ENCODE peak calls at places on chromosomes 3 and 15, in four cellular contexts. T is H1, D is mesendoderm, J is H9. U is an unnamed sample.

GRCh38 chr3:136903899-136904298 is 41.9 kb downstream of the NCK1 start:
- DNase-seq in T (no peak), D (no peak), J (no peak), U (no peak)

GRCh38 chr15:60021589-60022378 is 17.7 kb downstream of the FOXB1 start:
- DNase-seq in T (no peak), D (peak), J (no peak), U (no peak)

GRCh38 chr3:79564192-79564591 is 203.6 kb downstream of the ROBO1 start:
- DNase-seq in T (no peak), D (no peak), J (no peak), U (no peak)

GRCh38 chr3:59280113-59280512 is 230.3 kb upstream of the CFAP20DC start:
- DNase-seq in T (no peak), D (no peak), J (no peak), U (no peak)

GRCh38 chr3:15331072-15331605 is 1.2 kb downstream of the SH3BP5 start:
- DNase-seq in T (no peak), D (no peak), J (no peak), U (no peak)

GRCh38 chr15:28891588-28891987 is 5.8 kb downstream of the APBA2 start:
- DNase-seq in T (no peak), D (no peak), J (no peak), U (peak)

GRCh38 chr3:134874737-134875413 is 79.8 kb downstream of the EPHB1 start:
- DNase-seq in T (no peak), D (no peak), J (no peak), U (no peak)

GRCh38 chr15:32677238-32677750 is 35.8 kb downstream of the SCG5 start:
- DNase-seq in T (no peak), D (no peak), J (no peak), U (no peak)

GRCh38 chr3:51682079-51682478 is 11.0 kb downstream of the TEX264 start:
- DNase-seq in T (peak), D (peak), J (peak), U (peak)

GRCh38 chr3:46215810-46216414 is 7.8 kb upstream of the CCR1 start:
- DNase-seq in T (no peak), D (no peak), J (no peak), U (peak)

GRCh38 chr3:29481249-29481648 is 200.4 kb downstream of the RBMS3 start:
- DNase-seq in T (no peak), D (no peak), J (no peak), U (no peak)

GRCh38 chr3:9028134-9028533 is 64.9 kb upstream of the RAD18 start:
- DNase-seq in T (no peak), D (no peak), J (no peak), U (peak)

GRCh38 chr15:72585659-72586058 is 68.8 kb upstream of the GOLGA6B start:
- DNase-seq in T (no peak), D (peak), J (no peak), U (peak)

GRCh38 chr15:92693922-92694331 is 38.4 kb upstream of the FAM174B start:
- DNase-seq in T (no peak), D (peak), J (peak), U (peak)

GRCh38 chr3:157113832-157114505 is 46.0 kb downstream of the CCNL1 start:
- DNase-seq in T (no peak), D (peak), J (no peak), U (no peak)

GRCh38 chr3:18559323-18559972 is 134.3 kb upstream of the SATB1 start:
- DNase-seq in T (peak), D (peak), J (peak), U (no peak)

GRCh38 chr3:13588221-13588701 is 39.3 kb downstream of the FBLN2 start:
- DNase-seq in T (no peak), D (no peak), J (no peak), U (no peak)

GRCh38 chr15:20349774-20350498 is 191.7 kb downstream of the GOLGA6L6 start:
- DNase-seq in T (no peak), D (no peak), J (peak), U (no peak)

GRCh38 chr3:64440498-64440897 is 215.2 kb upstream of the PRICKLE2 start:
- DNase-seq in T (no peak), D (no peak), J (no peak), U (peak)

GRCh38 chr3:49674491-49674983 is 386 bp downstream of the APEH start:
- DNase-seq in T (no peak), D (no peak), J (no peak), U (no peak)

GRCh38 chr15:70596354-70597055 is 166.9 kb downstream of the UACA start:
- DNase-seq in T (no peak), D (no peak), J (no peak), U (peak)

GRCh38 chr3:256501-256900 is 59.9 kb downstream of the CHL1 start:
- DNase-seq in T (no peak), D (no peak), J (no peak), U (no peak)

GRCh38 chr3:190718691-190719090 is 143.8 kb downstream of the GMNC start:
- DNase-seq in T (no peak), D (no peak), J (no peak), U (peak)

GRCh38 chr15:85094685-85095084 is 113.0 kb downstream of the PDE8A start:
- DNase-seq in T (no peak), D (no peak), J (no peak), U (peak)

GRCh38 chr3:58260261-58260731 is 22.7 kb downstream of the ABHD6 start:
- DNase-seq in T (no peak), D (no peak), J (no peak), U (peak)

GRCh38 chr15:99706557-99707303 is 26.5 kb downstream of the LYSMD4 start:
- DNase-seq in T (no peak), D (no peak), J (no peak), U (no peak)

GRCh38 chr3:190220362-190220761 is 99.7 kb upstream of the P3H2 start:
- DNase-seq in T (no peak), D (no peak), J (no peak), U (no peak)

GRCh38 chr15:24054547-24055245 is 367.6 kb upstream of the NDN start:
- DNase-seq in T (no peak), D (no peak), J (no peak), U (no peak)

GRCh38 chr3:186589115-186589514 is 18.6 kb downstream of the DNAJB11 start:
- DNase-seq in T (no peak), D (peak), J (no peak), U (peak)

GRCh38 chr3:99872633-99873254 is 55.1 kb downstream of the CMSS1 start:
- DNase-seq in T (no peak), D (no peak), J (no peak), U (no peak)

DNA sequence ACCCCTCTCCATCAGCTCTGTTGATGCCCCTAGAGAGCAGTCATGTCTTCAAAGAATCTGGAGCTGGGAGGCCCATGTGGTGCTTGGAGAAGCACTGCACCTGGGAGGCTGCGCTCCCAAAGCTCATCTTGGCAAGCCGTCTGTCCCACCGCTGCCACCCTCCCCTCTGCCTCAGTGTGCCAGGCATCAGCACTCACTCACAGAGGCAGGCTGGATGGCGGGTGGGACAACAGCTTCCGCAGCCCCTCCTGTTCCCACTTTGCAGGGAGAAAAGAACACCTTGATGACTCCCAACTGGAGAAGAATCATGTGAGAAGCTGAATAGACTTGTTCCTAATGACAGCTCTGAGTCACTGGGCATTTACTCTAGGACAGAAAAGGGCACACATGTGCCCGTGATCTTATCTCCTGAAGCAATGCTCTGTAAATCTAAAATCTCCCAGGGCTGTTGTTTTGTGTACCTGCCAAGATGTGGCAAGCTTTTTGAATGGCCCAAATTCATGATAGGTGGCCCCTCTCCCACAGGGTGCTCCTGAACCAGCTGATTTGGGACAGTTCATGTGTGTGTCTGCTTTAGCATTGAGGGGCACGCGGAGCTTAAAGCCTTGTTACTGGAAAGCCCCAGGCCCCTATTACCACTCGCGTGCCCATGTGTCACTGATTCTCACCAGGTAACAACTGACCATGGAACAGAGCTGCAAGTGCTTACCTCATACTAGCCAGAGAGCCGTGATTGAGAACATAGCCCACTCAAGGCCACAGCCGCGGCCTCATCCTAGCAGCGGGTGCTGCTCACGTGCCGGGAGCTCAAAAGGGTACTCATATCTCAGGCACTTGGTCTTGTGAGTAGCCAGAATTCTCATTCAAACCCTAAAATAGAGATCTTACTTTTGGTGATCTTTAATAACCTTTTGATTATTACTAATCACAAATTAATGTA is 104.4 kb downstream of the DNAJB8 start:
- DNase-seq in T (no peak), D (no peak), J (no peak), U (no peak)
- H3K56ac ChIP-seq in T (no peak), D (no peak), J (no peak), U (no peak)

GRCh38 chr3:83035704-83036010 is 1274.2 kb upstream of the GBE1 start:
- DNase-seq in T (no peak), D (no peak), J (no peak), U (no peak)

GRCh38 chr3:83039422-83039821 is 1278.0 kb upstream of the GBE1 start:
- DNase-seq in T (no peak), D (peak), J (no peak), U (no peak)

GRCh38 chr3:83033123-83033522 is 1271.7 kb upstream of the GBE1 start:
- DNase-seq in T (no peak), D (no peak), J (no peak), U (no peak)

DNA sequence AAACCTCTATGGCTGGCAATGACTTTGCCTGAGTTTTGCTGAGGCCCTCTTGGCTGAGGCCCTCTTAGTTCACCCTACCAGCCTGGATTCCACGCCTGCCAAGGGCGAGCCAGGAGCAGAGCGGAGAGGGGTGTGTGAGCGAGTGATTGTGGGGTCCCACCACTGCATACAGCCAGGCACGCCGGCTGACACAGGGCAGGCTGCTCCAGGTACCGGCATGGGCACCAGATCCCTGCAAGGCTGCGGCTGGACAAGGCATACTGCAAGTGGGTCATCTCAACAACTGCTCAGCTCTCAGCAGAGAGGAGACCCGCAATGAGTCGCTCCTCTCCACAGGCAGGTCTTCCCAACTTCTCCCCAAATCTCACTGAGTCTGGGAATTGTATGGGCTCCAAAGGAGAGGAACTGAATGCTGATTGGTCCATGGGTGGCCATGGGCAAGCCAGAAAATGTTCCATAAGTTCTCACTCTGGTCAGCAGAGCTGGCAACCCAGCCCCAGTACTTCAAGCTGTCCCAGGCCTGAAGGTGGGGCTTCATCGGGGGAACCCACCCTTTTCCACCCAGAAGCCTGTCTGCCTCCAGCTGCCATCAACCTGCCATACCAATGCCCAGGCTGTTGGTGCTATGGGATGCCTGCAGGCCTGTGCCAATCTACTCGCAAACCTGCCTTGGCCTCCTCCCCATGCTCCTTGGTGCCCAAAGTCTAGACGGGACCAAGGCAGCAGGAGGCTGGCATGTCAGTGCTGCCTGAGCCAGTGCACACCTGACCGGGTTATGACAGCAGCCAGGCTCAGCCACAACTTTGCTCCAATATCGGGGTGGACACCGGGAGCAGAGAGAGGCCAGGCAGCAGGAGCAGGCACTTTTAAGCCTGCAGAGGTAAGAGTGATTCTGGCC is 1273.6 kb upstream of the GBE1 start:
- DNase-seq in T (no peak), D (no peak), J (no peak), U (no peak)
- H3K4ac ChIP-seq in T (no peak), D (no peak), J (no peak), U (no peak)

DNA sequence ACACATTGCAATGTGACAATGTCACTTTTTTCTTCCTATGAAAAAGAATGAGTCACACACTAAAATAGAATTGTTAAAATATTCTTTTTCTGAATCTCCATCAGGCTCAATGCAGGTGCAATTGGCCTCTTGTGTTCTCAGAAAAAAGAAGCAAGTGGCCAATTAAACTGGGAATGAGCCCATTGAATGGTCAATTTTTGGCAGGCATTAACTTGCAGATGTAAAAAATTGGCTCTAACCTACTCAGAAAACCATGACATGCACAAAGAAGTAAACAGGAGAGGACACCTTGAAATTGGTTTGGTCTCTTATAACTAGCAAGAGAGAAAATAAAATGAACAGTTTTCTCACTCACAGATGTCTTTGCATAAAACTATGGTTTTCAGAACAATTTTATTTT is 820.8 kb downstream of the TBL1XR1 start:
- DNase-seq in T (no peak), D (no peak), J (no peak), U (no peak)
- H3K56ac ChIP-seq in T (no peak), D (no peak), J (no peak), U (no peak)

GRCh38 chr3:146156060-146156459 is 4.9 kb downstream of the PLOD2 start:
- DNase-seq in T (no peak), D (no peak), J (no peak), U (no peak)
- H3K4ac ChIP-seq in T (no peak), D (peak), J (no peak), U (peak)

DNA sequence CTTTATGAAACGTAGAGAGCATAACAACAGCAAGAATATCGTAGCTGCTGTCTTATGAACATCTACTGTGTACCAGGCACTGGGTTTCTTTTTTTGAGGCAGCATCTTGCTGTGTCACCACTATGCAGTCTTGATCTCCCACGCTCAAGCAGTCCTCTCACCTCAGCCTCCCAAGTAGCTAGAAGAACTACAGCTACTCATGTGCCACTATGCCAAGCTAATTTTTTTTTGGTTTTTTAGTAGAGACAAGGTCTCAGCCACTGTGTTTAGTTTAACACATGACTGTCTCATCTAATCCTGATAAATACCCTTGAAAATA is 129.9 kb downstream of the VGLL4 start:
- DNase-seq in T (no peak), D (no peak), J (no peak), U (no peak)
- H3K56ac ChIP-seq in T (no peak), D (no peak), J (no peak), U (no peak)

GRCh38 chr3:57165637-57166036 is 484 bp upstream of the IL17RD start:
- DNase-seq in T (no peak), D (no peak), J (no peak), U (no peak)

GRCh38 chr3:57161915-57162314 is 3.2 kb downstream of the IL17RD start:
- DNase-seq in T (no peak), D (peak), J (no peak), U (no peak)

GRCh38 chr3:57164606-57165573 is at the start of gene IL17RD:
- DNase-seq in T (peak), D (peak), J (peak), U (peak)

GRCh38 chr3:57163751-57164150 is 1.4 kb downstream of the IL17RD start:
- DNase-seq in T (no peak), D (peak), J (no peak), U (no peak)

GRCh38 chr3:57164217-57164605 is 942 bp downstream of the IL17RD start:
- DNase-seq in T (no peak), D (peak), J (no peak), U (peak)
- H3K4ac ChIP-seq in T (peak), D (peak), J (no peak), U (no peak)

GRCh38 chr3:194130807-194131589 is 5.0 kb upstream of the HES1 start:
- DNase-seq in T (no peak), D (peak), J (no peak), U (no peak)
- H3K56ac ChIP-seq in T (no peak), D (peak), J (no peak), U (no peak)